ENCODE peak calls at places on chromosomes 2 and 18, in ten cellular contexts. S, D, M, X, V, P, N, R, L and Q are unnamed samples.

GRCh38 chr18:13309031-13309430 is 90.5 kb downstream of the LDLRAD4 start:
- DNase-seq in N (no peak), S (no peak), L (no peak), R (no peak), X (no peak), V (no peak), M (no peak), D (peak; percentile 43), P (no peak), Q (no peak)

GRCh38 chr2:70498054-70498453 is 55.6 kb downstream of the TGFA start:
- DNase-seq in V (no peak), X (no peak), P (no peak), S (no peak), L (no peak), M (no peak), D (no peak), R (no peak), N (no peak), Q (no peak)

GRCh38 chr2:232523682-232524597 is 2.0 kb upstream of the CHRND start:
- DNase-seq in M (no peak), N (peak; percentile 80), R (peak; percentile 82), S (no peak), X (peak; percentile 32), D (no peak), L (peak; percentile 13), P (no peak), V (peak; percentile 85), Q (no peak)

GRCh38 chr2:43020296-43020695 is 206.1 kb downstream of the ZFP36L2 start:
- DNase-seq in V (no peak), N (no peak), L (no peak), R (no peak), X (no peak), M (no peak), D (no peak), P (no peak), S (no peak), Q (no peak)

GRCh38 chr18:23588836-23589560 is 2.7 kb upstream of the NPC1 start:
- DNase-seq in V (no peak), N (no peak), R (no peak), M (peak; percentile 61), P (no peak), S (no peak), L (peak; percentile 7), D (no peak), X (no peak), Q (no peak)

GRCh38 chr2:20168727-20169696 is 55.9 kb downstream of the SDC1 start:
- DNase-seq in L (no peak), S (no peak), M (no peak), P (no peak), D (no peak), X (no peak), V (no peak), N (no peak), R (no peak), Q (no peak)

GRCh38 chr18:74942319-74942910 is 266.5 kb downstream of the PTGR3 start:
- DNase-seq in S (no peak), R (no peak), D (no peak), P (no peak), M (no peak), N (no peak), L (peak; percentile 59), X (no peak), V (no peak), Q (no peak)

GRCh38 chr2:63818276-63818675 is 23.4 kb upstream of the UGP2 start:
- DNase-seq in N (no peak), M (no peak), V (no peak), P (no peak), S (no peak), D (no peak), X (no peak), R (no peak), L (no peak), Q (no peak)

GRCh38 chr2:43083710-43084698 is 142.4 kb downstream of the ZFP36L2 start:
- DNase-seq in S (no peak), D (peak; percentile 88), X (no peak), N (peak; percentile 74), P (peak; percentile 73), L (no peak), V (peak; percentile 50), R (peak; percentile 64), M (peak; percentile 79), Q (no peak)

DNA sequence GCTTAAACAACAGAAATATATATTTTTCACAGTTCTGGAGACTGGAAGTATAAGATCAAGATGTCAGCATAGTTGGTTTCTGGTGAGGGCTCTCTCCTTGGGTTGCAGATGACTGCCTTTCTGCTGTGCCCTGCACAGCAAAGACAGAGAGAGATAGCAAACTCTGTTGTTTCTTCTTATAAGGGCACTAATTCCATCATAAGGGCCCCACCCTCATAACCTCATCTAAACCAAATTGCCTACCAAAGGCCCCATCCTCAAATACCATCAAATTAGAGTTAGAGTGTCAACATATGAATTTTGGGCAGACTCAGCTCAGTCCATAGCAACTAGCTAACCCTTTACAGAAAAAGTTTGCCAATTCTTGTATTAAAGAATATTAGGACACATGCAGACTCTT is 94.0 kb upstream of the TLK1 start:
- DNase-seq in L (no peak), X (no peak), N (no peak), D (no peak), S (no peak), M (no peak), P (no peak), V (no peak), R (no peak), Q (no peak)
- H3K36me3 ChIP-seq in L (no peaks in the 10 kb centered on the region), X (no peaks in the 10 kb centered on the region), N (no peaks in the 10 kb centered on the region), D (no peaks in the 10 kb centered on the region), S (no peaks in the 10 kb centered on the region), M (no peaks in the 10 kb centered on the region), P (no peaks in the 10 kb centered on the region), V (no peaks in the 10 kb centered on the region), R (no peaks in the 10 kb centered on the region), Q (no peaks in the 10 kb centered on the region)

DNA sequence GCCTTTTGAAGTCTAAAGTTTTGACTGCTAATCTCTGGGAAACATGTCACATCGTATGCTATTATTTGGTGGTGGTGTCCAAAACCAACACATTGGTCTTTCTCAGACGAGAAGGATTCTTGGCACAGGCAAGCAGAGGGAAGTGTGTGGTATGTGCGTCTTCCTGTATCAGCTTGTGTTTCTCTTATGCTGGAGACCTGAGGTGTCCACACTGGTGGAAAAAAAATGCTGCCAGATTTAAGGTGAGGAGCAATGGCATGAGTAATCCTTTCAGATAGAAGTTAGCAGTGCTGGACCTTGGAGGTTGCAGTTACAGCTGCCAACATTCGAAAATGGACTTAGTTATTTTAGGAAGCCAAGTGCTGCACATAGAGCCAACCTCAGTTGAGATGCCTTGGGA is 11.7 kb upstream of the FHL2 start:
- DNase-seq in R (no peak), L (no peak), V (no peak), M (peak; percentile 70), S (no peak), N (no peak), X (no peak), P (no peak), D (no peak), Q (no peak)
- H3K9me3 ChIP-seq in R (no peaks in the 10 kb centered on the region), L (no peaks in the 10 kb centered on the region), V (no peaks in the 10 kb centered on the region), M (no peaks in the 10 kb centered on the region), S (no peaks in the 10 kb centered on the region), N (no peaks in the 10 kb centered on the region), X (no peaks in the 10 kb centered on the region), P (no peaks in the 10 kb centered on the region), D (no peaks in the 10 kb centered on the region), Q (no peaks in the 10 kb centered on the region)

GRCh38 chr2:228840113-228840742 is 430.9 kb downstream of the PID1 start:
- DNase-seq in X (no peak), S (no peak), L (no peak), N (no peak), V (no peak), P (no peak), D (no peak), M (no peak), R (no peak), Q (no peak)

GRCh38 chr2:228839506-228839905 is 431.6 kb downstream of the PID1 start:
- DNase-seq in M (peak; percentile 21), D (no peak), R (no peak), N (no peak), P (no peak), X (no peak), S (no peak), V (no peak), L (no peak), Q (peak; percentile 41)

GRCh38 chr2:228840743-228841114 is 430.4 kb downstream of the PID1 start:
- DNase-seq in S (peak; percentile 59), X (no peak), D (no peak), V (no peak), L (no peak), R (no peak), N (no peak), M (no peak), P (no peak), Q (peak; percentile 12)

GRCh38 chr2:228841877-228842276 is 429.2 kb downstream of the PID1 start:
- DNase-seq in R (no peak), N (no peak), S (no peak), V (no peak), P (no peak), D (no peak), X (no peak), L (no peak), M (no peak), Q (no peak)

DNA sequence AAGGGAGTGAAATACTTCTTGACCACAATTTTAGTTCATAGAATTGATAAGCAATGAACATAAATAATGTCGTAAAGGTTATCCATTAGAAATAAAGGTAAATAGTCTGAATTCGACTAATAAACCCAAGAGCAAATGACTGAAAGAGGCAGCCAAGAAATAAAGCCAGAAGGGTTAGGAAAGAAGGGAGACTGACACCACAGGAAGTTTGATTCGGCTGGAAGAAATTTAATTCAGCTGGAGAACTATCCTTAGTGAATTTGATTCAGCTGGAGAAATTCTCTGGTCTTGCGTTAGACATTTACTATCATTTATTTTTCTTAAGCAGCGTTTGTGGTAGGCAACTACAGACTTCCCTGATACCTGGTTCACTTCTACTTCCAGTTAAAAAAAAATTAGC is 429.6 kb downstream of the PID1 start:
- DNase-seq in N (no peak), R (no peak), D (no peak), S (no peak), L (no peak), V (no peak), M (no peak), X (no peak), P (no peak), Q (no peak)
- H3K4me3 ChIP-seq in N (no peak overlapping the region), R (no peak overlapping the region), D (no peak overlapping the region), S (no peak overlapping the region), L (no peak overlapping the region), V (no peak overlapping the region), M (no peak overlapping the region), X (no peak overlapping the region), P (no peak overlapping the region), Q (no peak overlapping the region)

GRCh38 chr18:49572935-49573334 is 11.1 kb downstream of the LIPG start:
- DNase-seq in V (no peak), L (no peak), N (no peak), S (no peak), P (no peak), R (no peak), X (no peak), M (no peak), D (no peak), Q (no peak)

GRCh38 chr18:49570836-49571235 is 9.0 kb downstream of the LIPG start:
- DNase-seq in S (no peak), P (no peak), L (no peak), D (no peak), R (no peak), V (no peak), M (no peak), X (no peak), N (no peak), Q (no peak)

GRCh38 chr18:49569701-49570100 is 7.8 kb downstream of the LIPG start:
- DNase-seq in S (no peak), P (no peak), D (no peak), V (no peak), R (no peak), M (no peak), X (no peak), N (no peak), L (peak; percentile 69), Q (no peak)

GRCh38 chr18:49573835-49574234 is 12.0 kb downstream of the LIPG start:
- DNase-seq in M (no peak), D (no peak), L (no peak), V (no peak), X (no peak), S (no peak), R (no peak), N (no peak), P (no peak), Q (no peak)
- H3K36me3 ChIP-seq in M (no peaks in the 10 kb centered on the region), D (no peaks in the 10 kb centered on the region), L (peaks cover 22% of the 10 kb centered on the region), V (no peaks in the 10 kb centered on the region), X (no peaks in the 10 kb centered on the region), S (peaks cover 78% of the 10 kb centered on the region), R (no peaks in the 10 kb centered on the region), N (no peaks in the 10 kb centered on the region), P (no peaks in the 10 kb centered on the region), Q (no peaks in the 10 kb centered on the region)